ENCODE peak calls at places on chromosomes 3 and 15, in five cellular contexts. N is fibroblast of lung, T is lower lobe of right lung, Y is dorsolateral prefrontal cortex, W is uterus. M is an unnamed sample.

GRCh38 chr3:51813539-51813938 is 34.5 kb upstream of the IQCF6 start:
- DNase-seq in N (no peak), W (no peak), T (peak; percentile 61), Y (peak; percentile 21), M (peak; percentile 0)

GRCh38 chr3:64836097-64836496 is 148.3 kb upstream of the ADAMTS9 start:
- DNase-seq in W (no peak), T (no peak), Y (no peak), N (no peak), M (no peak)

GRCh38 chr15:68650901-68651709 is 72.3 kb downstream of the CORO2B start:
- DNase-seq in W (peak; percentile 23), Y (peak; percentile 64), N (no peak), T (peak; percentile 66), M (no peak)

GRCh38 chr15:63084806-63085205 is 36.9 kb upstream of the LACTB start:
- DNase-seq in N (no peak), T (no peak), Y (no peak), W (no peak), M (no peak)

GRCh38 chr15:62299541-62299940 is 134.5 kb upstream of the C2CD4B start:
- DNase-seq in W (no peak), T (no peak), Y (no peak), N (no peak), M (no peak)

GRCh38 chr3:47096955-47097354 is 67.0 kb downstream of the SETD2 start:
- DNase-seq in N (peak; percentile 87), T (no peak), W (no peak), Y (no peak), M (peak; percentile 17)

GRCh38 chr15:71679223-71680078 is 130.9 kb upstream of the NR2E3 start:
- DNase-seq in W (peak; percentile 33), Y (no peak), T (no peak), N (peak; percentile 67), M (no peak)

GRCh38 chr3:122680381-122681293 is at the start of gene PARP14:
- DNase-seq in Y (no peak), N (peak; percentile 65), T (peak; percentile 81), W (peak; percentile 74), M (no peak)

GRCh38 chr3:45986303-45986982 is 9.2 kb downstream of the FYCO1 start:
- DNase-seq in N (peak; percentile 90), Y (no peak), W (no peak), T (no peak), M (no peak)

GRCh38 chr3:71532639-71533395 is 50.7 kb downstream of the FOXP1 start:
- DNase-seq in N (peak; percentile 68), T (no peak), W (no peak), Y (no peak), M (no peak)

GRCh38 chr3:67380118-67380517 is 274.3 kb downstream of the SUCLG2 start:
- DNase-seq in Y (no peak), W (no peak), T (no peak), N (no peak), M (no peak)

GRCh38 chr3:9852528-9852927 is 8.7 kb upstream of the RPUSD3 start:
- DNase-seq in N (no peak), T (no peak), Y (no peak), W (no peak), M (no peak)

GRCh38 chr3:168260859-168261258 is 165.1 kb upstream of the GOLIM4 start:
- DNase-seq in N (no peak), T (no peak), W (no peak), Y (no peak), M (no peak)

GRCh38 chr3:2856062-2856792 is 253.9 kb downstream of the IL5RA start:
- DNase-seq in Y (no peak), T (no peak), W (no peak), N (no peak), M (no peak)

GRCh38 chr3:161559177-161559998 is 62.8 kb downstream of the OTOL1 start:
- DNase-seq in W (no peak), Y (peak; percentile 53), T (no peak), N (peak; percentile 60), M (no peak)

GRCh38 chr3:129529436-129530210 is 1.2 kb downstream of the RHO start:
- DNase-seq in T (no peak), W (no peak), N (no peak), Y (no peak), M (no peak)

GRCh38 chr15:67148196-67148701 is 82.8 kb downstream of the SMAD3 start:
- DNase-seq in T (no peak), W (no peak), Y (no peak), N (peak; percentile 86), M (peak; percentile 67)

GRCh38 chr3:50248387-50248786 is 12.4 kb downstream of the GNAI2 start:
- DNase-seq in T (no peak), Y (no peak), W (no peak), N (peak; percentile 39), M (no peak)

GRCh38 chr3:16247282-16248058 is 17.3 kb downstream of the DPH3 start:
- DNase-seq in W (peak; percentile 80), N (peak; percentile 72), T (peak; percentile 83), Y (peak; percentile 91), M (peak; percentile 38)

GRCh38 chr3:126263971-126264370 is 83.6 kb upstream of the ALDH1L1 start:
- DNase-seq in T (no peak), W (no peak), Y (no peak), N (no peak), M (no peak)

GRCh38 chr15:76945494-76945893 is 13.9 kb downstream of the RCN2 start:
- DNase-seq in Y (no peak), W (no peak), T (no peak), N (peak; percentile 59), M (no peak)

GRCh38 chr3:29137601-29138000 is 143.3 kb upstream of the RBMS3 start:
- DNase-seq in Y (no peak), N (no peak), W (no peak), T (no peak), M (no peak)

DNA sequence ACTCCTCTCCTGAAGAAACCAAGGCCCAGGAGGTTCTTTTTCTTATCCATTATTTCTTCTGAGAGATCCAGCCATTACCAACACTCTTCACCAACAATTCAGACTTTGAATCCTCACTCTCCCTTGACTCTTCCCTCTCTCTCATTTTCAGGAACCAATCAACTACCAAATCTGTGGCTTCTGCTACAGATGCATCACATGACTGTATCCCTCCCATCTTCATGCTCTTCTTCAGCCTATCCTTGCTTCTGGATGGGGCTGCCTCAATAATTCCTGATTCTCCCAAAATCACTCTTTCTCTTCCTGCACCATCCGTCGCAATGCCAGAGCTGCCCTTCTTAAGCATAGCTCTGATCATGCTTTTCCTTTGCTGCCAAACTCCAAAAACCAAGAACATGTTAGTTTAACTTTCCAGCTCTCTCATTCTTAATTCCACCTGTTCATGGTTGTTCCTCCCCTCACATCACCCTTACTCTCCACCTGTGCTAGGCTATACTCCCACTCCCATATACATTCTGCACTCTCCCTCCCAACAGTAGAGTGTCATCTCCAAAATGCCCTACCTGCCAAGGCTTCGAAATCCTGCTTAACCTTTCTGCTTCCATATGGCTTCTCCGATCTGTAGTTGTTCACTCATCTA is 13.5 kb downstream of the PLD1 start:
- DNase-seq in W (no peak), T (no peak), N (no peak), Y (no peak), M (no peak)
- H3K4me3 ChIP-seq in W (no peak overlapping the region), T (no peak overlapping the region), N (no peak overlapping the region), Y (no peak overlapping the region), M (no peak overlapping the region)

DNA sequence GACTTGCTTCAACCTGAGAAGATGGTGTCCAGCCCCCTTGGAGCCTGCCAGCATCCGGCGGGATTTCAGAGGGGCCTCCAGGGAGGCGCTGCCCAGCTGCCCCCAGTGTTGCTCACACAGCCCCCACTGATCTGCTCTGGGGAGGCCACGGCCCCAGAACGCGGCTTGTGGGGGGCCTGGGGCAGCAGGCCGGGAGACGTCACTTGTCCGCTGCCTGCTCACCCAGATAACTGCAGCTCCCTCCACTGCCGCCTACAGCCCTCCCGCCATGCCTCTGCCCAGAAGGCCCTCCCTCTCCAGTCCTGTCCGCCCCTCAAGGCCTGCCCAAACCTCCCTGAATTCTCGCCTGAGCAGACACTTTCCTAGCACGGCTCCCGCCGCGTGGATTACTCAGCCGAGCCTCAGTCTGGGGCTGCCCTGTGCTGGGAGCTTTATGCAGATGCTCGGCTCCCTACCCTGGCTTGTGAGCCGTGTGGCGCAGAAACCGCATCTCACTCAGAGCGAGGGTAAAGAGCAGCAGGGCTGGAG is 17.2 kb upstream of the ADIPOQ start:
- DNase-seq in T (peak; percentile 50), W (peak; percentile 20), Y (peak; percentile 76), N (peak; percentile 81), M (peak; percentile 47)
- H3K4me3 ChIP-seq in T (no peak overlapping the region), W (no peak overlapping the region), Y (peak overlapping the region; percentile 56), N (peak overlapping the region; percentile 39), M (peak overlapping the region; percentile 70)

GRCh38 chr15:90955911-90956310 is 1.2 kb downstream of the RCCD1 start:
- DNase-seq in T (no peak), N (no peak), W (no peak), Y (no peak), M (no peak)
- H3K4me3 ChIP-seq in T (no peak overlapping the region), N (no peak overlapping the region), W (no peak overlapping the region), Y (no peak overlapping the region), M (no peak overlapping the region)

DNA sequence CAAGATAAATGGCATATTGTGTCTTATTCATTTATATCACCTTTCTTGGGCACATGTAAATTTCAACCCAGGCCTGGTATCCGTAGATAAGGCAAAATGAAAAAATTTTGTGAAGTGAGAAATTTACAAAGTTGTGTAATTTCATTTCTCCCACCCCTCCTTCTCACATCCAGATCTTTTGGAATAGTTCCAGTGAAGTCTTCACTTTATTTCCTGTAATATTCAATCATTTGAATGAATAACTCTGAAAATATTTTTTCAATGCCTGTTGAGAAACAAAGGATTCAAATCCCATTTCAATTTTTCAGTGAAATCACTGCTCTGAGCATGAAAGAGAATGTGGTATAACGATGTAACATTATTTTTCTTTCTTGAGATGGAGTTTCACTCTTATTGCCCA is 53.4 kb downstream of the BTLA start:
- DNase-seq in W (no peak), T (no peak), Y (no peak), N (peak; percentile 28), M (no peak)
- H3K4me3 ChIP-seq in W (no peak overlapping the region), T (no peak overlapping the region), Y (no peak overlapping the region), N (no peak overlapping the region), M (no peak overlapping the region)

GRCh38 chr15:40722934-40723333 is 28.0 kb downstream of the RAD51 start:
- DNase-seq in N (no peak), Y (no peak), W (no peak), T (no peak), M (no peak)

GRCh38 chr15:40722354-40722753 is 27.4 kb downstream of the RAD51 start:
- DNase-seq in T (no peak), N (no peak), W (no peak), Y (no peak), M (no peak)

GRCh38 chr15:40716165-40716564 is 21.2 kb downstream of the RAD51 start:
- DNase-seq in N (no peak), W (no peak), Y (no peak), T (no peak), M (no peak)

GRCh38 chr15:40723919-40724318 is 28.9 kb downstream of the RAD51 start:
- DNase-seq in N (no peak), T (no peak), W (no peak), Y (no peak), M (no peak)

DNA sequence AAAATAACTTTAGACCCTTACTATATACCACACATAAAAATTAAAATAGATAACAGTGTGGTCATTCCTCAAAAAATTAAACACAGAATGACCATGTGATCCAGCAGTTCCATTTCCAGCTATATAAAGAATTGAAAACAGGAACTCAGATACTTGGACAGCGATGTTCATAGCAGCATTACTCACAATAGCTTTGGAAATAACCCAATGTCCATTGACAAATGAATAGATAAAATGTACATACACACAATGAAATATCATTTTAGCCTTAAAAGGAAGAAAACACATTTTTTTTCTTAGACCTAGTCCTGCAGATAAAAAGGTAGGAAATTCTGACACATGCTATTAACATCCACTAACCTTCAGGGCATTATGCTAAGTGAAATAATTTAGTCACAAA is 26.7 kb downstream of the RAD51 start:
- DNase-seq in Y (no peak), T (no peak), N (no peak), W (no peak), M (no peak)
- H3K4me3 ChIP-seq in Y (no peak overlapping the region), T (no peak overlapping the region), N (no peak overlapping the region), W (no peak overlapping the region), M (no peak overlapping the region)

M was measured in skeletal muscle cell.